ENCODE peak calls at places on chromosomes 11 and 22, in five cellular contexts. G is CD4-positive, alpha-beta T cell; U is foreskin keratinocyte; J is CD8-positive, alpha-beta T cell; K is neural progenitor cell. E is an unnamed sample.

GRCh38 chr22:48236261-48236660 is 1473.8 kb downstream of the TBC1D22A start:
- DNase-seq in U (no peak), G (no peak), K (no peak), J (no peak), E (no peak)

GRCh38 chr11:47551086-47551485 is 1.8 kb downstream of the CELF1 start:
- DNase-seq in G (no peak), K (peak; percentile 63), U (peak; percentile 22), J (no peak), E (no peak)

GRCh38 chr11:133927690-133928627 is 28.8 kb downstream of the IGSF9B start:
- DNase-seq in K (peak; percentile 82), U (peak; percentile 56), J (peak; percentile 81), G (peak; percentile 76), E (peak; percentile 78)

GRCh38 chr11:35619754-35620640 is 1.7 kb downstream of the FJX1 start:
- DNase-seq in U (peak; percentile 30), J (no peak), G (no peak), K (peak; percentile 87), E (peak; percentile 34)

GRCh38 chr11:128734439-128735224 is 40.8 kb downstream of the FLI1 start:
- DNase-seq in K (no peak), U (no peak), G (no peak), J (no peak), E (no peak)

GRCh38 chr22:17786435-17787158 is 12.3 kb upstream of the BID start:
- DNase-seq in G (no peak), K (peak; percentile 92), U (no peak), J (no peak), E (no peak)

GRCh38 chr11:67776834-67777530 is 102.6 kb upstream of the ALDH3B2 start:
- DNase-seq in K (no peak), J (no peak), G (no peak), U (no peak), E (no peak)

GRCh38 chr11:57370251-57370650 is 10.7 kb downstream of the PRG3 start:
- DNase-seq in J (no peak), U (peak; percentile 91), K (no peak), G (no peak), E (peak; percentile 39)

GRCh38 chr11:63670738-63671321 is 346 bp downstream of the ATL3 start:
- DNase-seq in G (peak; percentile 42), K (peak; percentile 74), J (peak; percentile 58), U (peak; percentile 43), E (peak; percentile 51)

GRCh38 chr22:39486951-39487825 is 14.9 kb upstream of the MIEF1 start:
- DNase-seq in J (no peak), U (no peak), K (no peak), G (no peak), E (no peak)

GRCh38 chr11:65489061-65489705 is 9.7 kb upstream of the MALAT1 start:
- DNase-seq in U (no peak), J (no peak), G (no peak), K (peak; percentile 77), E (no peak)

DNA sequence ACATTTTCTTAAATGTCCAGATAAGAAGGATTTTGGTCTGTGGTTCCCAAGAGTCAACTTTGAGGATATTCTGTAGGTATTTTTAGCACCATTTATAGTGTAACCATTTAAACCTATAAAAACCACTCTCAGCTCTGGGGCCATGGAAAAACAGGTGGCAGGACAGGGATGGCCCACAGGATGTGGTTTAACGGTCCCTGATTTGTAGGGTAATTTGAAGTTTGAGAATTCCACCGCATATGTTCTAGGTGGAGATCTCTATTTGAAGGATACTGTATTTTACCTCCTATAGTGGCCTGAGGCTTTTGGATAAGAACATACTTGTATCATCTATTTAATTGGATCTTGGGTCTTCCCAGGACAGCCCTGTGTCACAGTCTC is 62.4 kb upstream of the IGLL5 start:
- DNase-seq in K (no peak), U (no peak), J (no peak), G (no peak), E (no peak)
- H3K27ac ChIP-seq in K (no peak overlapping the region), U (no peak overlapping the region), J (no peak overlapping the region), G (no peak overlapping the region), E (no peak overlapping the region)

GRCh38 chr22:26318975-26319374 is 110.1 kb upstream of the ASPHD2 start:
- DNase-seq in G (no peak), U (peak; percentile 63), J (no peak), K (no peak), E (peak; percentile 20)
- TF ChIP-seq CTCF in G (no peak), U (peak; percentile 50), J (no peak), K (no peak), E (no peak)

DNA sequence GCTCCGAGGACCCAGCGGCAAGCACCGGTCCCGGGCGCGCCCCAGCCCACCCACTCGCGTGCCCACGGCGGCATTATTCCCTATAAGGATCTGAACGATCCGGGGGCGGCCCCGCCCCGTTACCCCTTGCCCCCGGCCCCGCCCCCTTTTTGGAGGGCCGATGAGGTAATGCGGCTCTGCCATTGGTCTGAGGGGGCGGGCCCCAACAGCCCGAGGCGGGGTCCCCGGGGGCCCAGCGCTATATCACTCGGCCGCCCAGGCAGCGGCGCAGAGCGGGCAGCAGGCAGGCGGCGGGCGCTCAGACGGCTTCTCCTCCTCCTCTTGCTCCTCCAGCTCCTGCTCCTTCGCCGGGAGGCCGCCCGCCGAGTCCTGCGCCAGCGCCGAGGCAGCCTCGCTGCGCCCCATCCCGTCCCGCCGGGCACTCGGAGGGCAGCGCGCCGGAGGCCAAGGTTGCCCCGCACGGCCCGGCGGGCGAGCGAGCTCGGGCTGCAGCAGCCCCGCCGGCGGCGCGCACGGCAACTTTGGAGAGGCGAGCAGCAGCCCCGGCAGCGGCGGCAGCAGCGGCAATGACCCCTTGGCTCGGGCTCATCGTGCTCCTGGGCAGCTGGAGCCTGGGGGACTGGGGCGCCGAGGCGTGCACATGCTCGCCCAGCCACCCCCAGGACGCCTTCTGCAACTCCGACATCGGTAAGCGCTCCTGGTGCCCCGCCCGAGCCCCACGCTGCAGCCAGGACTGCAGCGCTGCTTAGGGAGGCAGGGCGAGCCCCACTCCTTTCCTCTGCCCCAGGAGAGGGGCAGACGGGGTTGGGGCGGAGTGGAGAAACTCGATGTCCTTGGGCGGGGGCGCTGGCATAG is at the start of gene TIMP3:
- DNase-seq in G (no peak), K (peak; percentile 92), J (no peak), U (peak; percentile 36), E (peak; percentile 41)
- H3K27ac ChIP-seq in G (no peak within 1 kb of the TSS), K (no peak within 1 kb of the TSS), J (no peak within 1 kb of the TSS), U (peak within 1 kb of the TSS; percentile 24), E (peak within 1 kb of the TSS; percentile 90)

GRCh38 chr11:86952933-86953637 is 2.1 kb downstream of the FZD4 start:
- DNase-seq in J (no peak), K (no peak), G (no peak), U (no peak), E (no peak)
- TF ChIP-seq CTCF in J (no peak), K (no peak), G (no peak), U (no peak), E (no peak)

GRCh38 chr22:19849800-19850481 is 4.7 kb downstream of the GNB1L start:
- DNase-seq in K (no peak), J (no peak), G (no peak), U (peak; percentile 48), E (peak; percentile 42)
- H3K27ac ChIP-seq in K (no peak overlapping the region), J (no peak overlapping the region), G (no peak overlapping the region), U (no peak overlapping the region), E (peak overlapping the region; percentile 93)

GRCh38 chr11:2825261-2825885 is 60.2 kb downstream of the CDKN1C start:
- DNase-seq in G (no peak), J (no peak), K (no peak), U (no peak), E (peak; percentile 18)
- TF ChIP-seq CTCF in G (no peak), J (no peak), K (no peak), U (no peak), E (no peak)